ENCODE peak calls at places on chromosomes 11 and 22, in six cellular contexts. D is GM13977, M is cardiac fibroblast, L is activated gamma-delta T cell treated with Interleukin-2 at 50 U/mL for 16 hours, H is NCI-H69, C is T-helper 2 cell. I is an unnamed sample.

GRCh38 chr22:42284643-42285181 is 14.3 kb upstream of the TCF20 start:
- DNase-seq in H (no peak), L (no peak), D (no peak), M (no peak), C (no peak), I (no peak)

GRCh38 chr11:128342511-128343133 is 244.7 kb downstream of the ETS1 start:
- DNase-seq in M (peak), D (peak), C (peak), H (peak), L (no peak), I (peak)

GRCh38 chr11:15897211-15897960 is 459.0 kb downstream of the SOX6 start:
- DNase-seq in C (no peak), D (no peak), H (no peak), L (no peak), M (peak), I (no peak)

GRCh38 chr22:45709004-45709739 is 37.5 kb downstream of the ATXN10 start:
- DNase-seq in M (peak), C (no peak), H (no peak), L (no peak), D (no peak), I (no peak)

GRCh38 chr22:48953103-48953720 is 874.5 kb downstream of the BRD1 start:
- DNase-seq in C (no peak), D (no peak), M (no peak), H (no peak), L (no peak), I (no peak)

GRCh38 chr11:73838443-73839122 is 38.1 kb downstream of the COA4 start:
- DNase-seq in H (no peak), M (no peak), L (no peak), D (no peak), C (no peak), I (no peak)

GRCh38 chr11:82980292-82980691 is 78.8 kb downstream of the DDIAS start:
- DNase-seq in D (no peak), H (no peak), M (peak), C (no peak), L (no peak), I (no peak)

GRCh38 chr11:93963072-93963471 is 58.1 kb upstream of the HEPHL1 start:
- DNase-seq in H (no peak), L (no peak), D (no peak), C (no peak), M (no peak), I (no peak)

GRCh38 chr11:10778217-10778970 is 27.3 kb downstream of the CTR9 start:
- DNase-seq in H (no peak), L (no peak), C (no peak), D (no peak), M (peak), I (no peak)

GRCh38 chr11:85685820-85686459 is at the start of gene CCDC89:
- DNase-seq in C (no peak), H (peak), L (no peak), D (no peak), M (peak), I (no peak)

GRCh38 chr22:20571531-20572007 is 64.2 kb downstream of the MED15 start:
- DNase-seq in L (peak), H (peak), D (peak), C (peak), M (peak), I (peak)

GRCh38 chr11:35083181-35084061 is 55.5 kb upstream of the CD44 start:
- DNase-seq in L (peak), D (peak), C (peak), H (no peak), M (peak), I (peak)

GRCh38 chr11:37504066-37504611 is 906.1 kb upstream of the RAG2 start:
- DNase-seq in C (no peak), L (no peak), H (peak), D (peak), M (peak), I (no peak)

GRCh38 chr11:12680940-12681258 is 6.7 kb downstream of the TEAD1 start:
- DNase-seq in M (no peak), D (no peak), C (no peak), H (no peak), L (no peak), I (no peak)

GRCh38 chr22:20858615-20859416 is at the start of the genes PI4KA and SNAP29:
- DNase-seq in M (peak), D (peak), C (peak), L (peak), H (peak), I (peak)

GRCh38 chr11:105269862-105270261 is 130.3 kb upstream of the CARD18 start:
- DNase-seq in D (no peak), L (no peak), C (no peak), M (no peak), H (no peak), I (no peak)

GRCh38 chr11:18769802-18770456 is 21.7 kb downstream of the PTPN5 start:
- DNase-seq in M (no peak), D (peak), L (no peak), H (peak), C (no peak), I (no peak)